ENCODE peak calls at places on chromosomes 1 and 21, in nine cellular contexts. N, M, G, I, Q, K, O, X and J are unnamed samples. For H3K36me3, the result is how much of the 10 kb centered on the place peaks cover.

GRCh38 chr1:156012051-156012817 is 8.5 kb downstream of the SSR2 start:
- ATAC-seq in N (peak), M (no peak), G (no peak), I (no peak), Q (no peak), K (no peak), O (no peak), X (peak), J (no peak)

GRCh38 chr1:57489342-57490036 is 65.6 kb upstream of the DAB1 start:
- ATAC-seq in N (no peak), M (no peak), G (peak), I (no peak), Q (no peak), K (no peak), O (no peak), X (no peak), J (no peak)

GRCh38 chr1:3587133-3587733 is 24.1 kb downstream of the MEGF6 start:
- ATAC-seq in N (no peak), M (no peak), G (peak), I (no peak), Q (no peak), K (no peak), O (no peak), X (no peak), J (no peak)

GRCh38 chr1:29967261-29967660 is 730.9 kb downstream of the PTPRU start:
- ATAC-seq in N (no peak), M (no peak), G (no peak), I (no peak), Q (no peak), K (no peak), O (no peak), X (no peak), J (no peak)

GRCh38 chr1:153683853-153684252 is 5.4 kb downstream of the NPR1 start:
- ATAC-seq in N (no peak), M (no peak), G (peak), I (no peak), Q (no peak), K (no peak), O (no peak), X (no peak), J (peak)

GRCh38 chr1:186325239-186325638 is 49.8 kb downstream of the TPR start:
- ATAC-seq in N (no peak), M (no peak), G (no peak), I (no peak), Q (no peak), K (no peak), O (no peak), X (no peak), J (no peak)

GRCh38 chr1:145701306-145701862 is 5.8 kb downstream of the PDZK1 start:
- ATAC-seq in N (no peak), M (no peak), G (no peak), I (no peak), Q (no peak), K (no peak), O (no peak), X (no peak), J (no peak)

GRCh38 chr1:204450461-204451257 is 39.0 kb upstream of the PPP1R15B start:
- ATAC-seq in N (peak), M (peak), G (peak), I (peak), Q (peak), K (peak), O (peak), X (peak), J (peak)

GRCh38 chr1:23592209-23592905 is 33.1 kb upstream of the ID3 start:
- ATAC-seq in N (no peak), M (no peak), G (no peak), I (no peak), Q (no peak), K (no peak), O (no peak), X (no peak), J (no peak)

GRCh38 chr1:14961661-14962267 is 191.8 kb upstream of the TMEM51 start:
- ATAC-seq in N (no peak), M (no peak), G (no peak), I (no peak), Q (no peak), K (no peak), O (no peak), X (no peak), J (no peak)

GRCh38 chr1:53765656-53766055 is 26.7 kb upstream of the GLIS1 start:
- ATAC-seq in N (no peak), M (peak), G (no peak), I (no peak), Q (no peak), K (peak), O (no peak), X (no peak), J (no peak)

GRCh38 chr1:60825593-60825992 is 256.8 kb upstream of the NFIA start:
- ATAC-seq in N (no peak), M (no peak), G (no peak), I (no peak), Q (peak), K (no peak), O (no peak), X (no peak), J (peak)

GRCh38 chr1:39103321-39104157 is 77.4 kb downstream of the NDUFS5 start:
- ATAC-seq in N (no peak), M (no peak), G (peak), I (no peak), Q (no peak), K (no peak), O (no peak), X (no peak), J (no peak)
- H3K4me3 ChIP-seq in N (no peak), M (no peak), G (peak), I (no peak), Q (no peak), K (no peak), O (no peak), X (no peak), J (no peak)

GRCh38 chr1:109822749-109823542 is 59.2 kb upstream of the EPS8L3 start:
- ATAC-seq in N (no peak), M (no peak), G (no peak), I (no peak), Q (no peak), K (no peak), O (no peak), X (no peak), J (no peak)

GRCh38 chr1:109825774-109826173 is 62.1 kb upstream of the EPS8L3 start:
- ATAC-seq in N (no peak), M (no peak), G (no peak), I (no peak), Q (no peak), K (no peak), O (no peak), X (no peak), J (no peak)

GRCh38 chr1:109823543-109824348 is 60.0 kb upstream of the EPS8L3 start:
- ATAC-seq in N (peak), M (peak), G (peak), I (peak), Q (peak), K (peak), O (peak), X (peak), J (peak)

GRCh38 chr1:109826446-109826845 is 62.7 kb upstream of the EPS8L3 start:
- ATAC-seq in N (no peak), M (no peak), G (no peak), I (no peak), Q (no peak), K (no peak), O (no peak), X (no peak), J (no peak)

DNA sequence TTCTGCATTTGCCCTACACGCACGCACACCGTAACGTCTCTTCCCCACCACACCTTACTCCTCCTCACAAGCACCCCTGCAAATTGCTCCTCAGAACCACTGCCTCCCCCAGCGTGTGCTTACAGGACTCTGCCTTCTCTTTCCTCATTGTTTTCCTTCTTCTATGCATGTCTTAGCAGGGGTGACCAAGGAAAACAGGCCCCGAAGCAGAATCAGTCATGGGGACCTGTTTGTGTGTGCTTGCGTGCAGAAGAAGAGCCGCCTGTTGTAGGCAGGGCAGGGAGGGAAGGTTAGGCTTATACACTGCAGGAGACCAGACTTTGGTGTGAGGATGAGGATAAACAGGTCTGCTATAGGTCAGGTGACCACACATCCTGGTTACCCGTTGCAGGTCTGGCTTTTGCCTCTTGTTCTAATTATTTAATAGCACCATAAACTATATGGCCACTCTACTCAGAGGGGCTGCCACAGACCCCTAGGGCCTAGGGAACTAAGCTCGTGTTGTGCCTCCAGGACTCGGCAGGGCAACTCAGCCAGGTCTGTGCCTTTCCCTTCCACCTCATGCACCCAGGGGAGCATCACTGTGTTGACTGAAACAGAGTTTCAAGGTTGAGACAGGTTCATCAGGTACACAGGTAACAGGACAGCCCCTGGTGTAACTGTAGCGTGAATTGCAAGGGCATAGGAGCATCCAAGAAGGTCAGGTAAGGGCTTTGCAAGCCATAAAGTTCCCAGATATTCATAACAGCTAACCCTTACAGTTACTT is 60.8 kb upstream of the EPS8L3 start:
- ATAC-seq in N (no peak), M (no peak), G (no peak), I (no peak), Q (no peak), K (no peak), O (no peak), X (no peak), J (no peak)
- H3K27ac ChIP-seq in N (no peak), M (no peak), G (peak), I (peak), Q (peak), K (no peak), O (no peak), X (peak), J (no peak)

GRCh38 chr1:52576074-52576473 is 23.2 kb upstream of the TUT4 start:
- ATAC-seq in N (no peak), M (no peak), G (no peak), I (no peak), Q (no peak), K (no peak), O (no peak), X (no peak), J (no peak)
- H3K36me3 ChIP-seq in N (under half), M (under half), G (under half), I (under half), Q (under half), K (under half), O (under half), X (under half), J (under half)

DNA sequence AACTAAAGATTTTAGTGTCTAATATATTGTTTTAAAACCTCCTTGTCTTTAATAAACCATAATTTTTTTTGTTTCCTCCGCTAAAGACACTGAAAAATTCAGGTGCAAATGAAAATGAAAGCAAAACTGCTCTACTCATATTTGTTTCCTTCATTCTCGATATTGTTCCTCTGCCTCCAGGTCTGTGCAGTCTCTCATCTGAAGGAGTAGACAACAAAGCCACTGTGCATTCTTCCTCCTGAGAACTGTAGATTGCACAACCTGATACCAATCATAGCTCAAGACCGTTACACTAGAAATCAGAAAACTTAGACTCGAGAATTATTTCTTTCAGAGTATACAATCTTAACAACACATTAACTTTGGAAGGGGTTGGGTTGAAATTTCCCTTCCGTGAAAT is 373.1 kb upstream of the CXADR start:
- ATAC-seq in N (peak), M (no peak), G (no peak), I (no peak), Q (no peak), K (no peak), O (peak), X (peak), J (peak)
- H3K4me3 ChIP-seq in N (peak), M (peak), G (peak), I (peak), Q (no peak), K (peak), O (no peak), X (peak), J (peak)

DNA sequence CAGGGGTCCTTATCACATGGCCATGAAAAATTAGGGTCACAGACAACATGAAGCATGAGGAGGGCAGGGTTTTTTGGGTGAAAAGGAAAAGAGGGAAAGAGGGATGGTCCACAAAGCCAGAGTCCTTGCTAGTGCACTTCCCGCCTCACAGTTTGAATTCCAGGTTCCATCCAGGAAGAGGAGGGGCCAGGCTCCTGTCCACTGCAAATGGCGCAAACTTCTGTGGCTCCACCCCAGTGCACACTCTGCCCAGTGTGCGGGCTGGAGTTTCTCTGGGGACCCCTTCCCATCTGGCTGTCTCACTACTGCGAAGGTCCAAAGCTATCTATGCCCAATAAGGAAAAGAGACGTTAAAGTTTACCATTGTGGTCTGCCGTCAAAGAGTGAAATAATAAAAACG is 17.8 kb downstream of the AIM2 start:
- ATAC-seq in N (no peak), M (no peak), G (no peak), I (no peak), Q (no peak), K (no peak), O (no peak), X (no peak), J (no peak)
- H3K27ac ChIP-seq in N (no peak), M (no peak), G (no peak), I (no peak), Q (no peak), K (no peak), O (no peak), X (no peak), J (no peak)

DNA sequence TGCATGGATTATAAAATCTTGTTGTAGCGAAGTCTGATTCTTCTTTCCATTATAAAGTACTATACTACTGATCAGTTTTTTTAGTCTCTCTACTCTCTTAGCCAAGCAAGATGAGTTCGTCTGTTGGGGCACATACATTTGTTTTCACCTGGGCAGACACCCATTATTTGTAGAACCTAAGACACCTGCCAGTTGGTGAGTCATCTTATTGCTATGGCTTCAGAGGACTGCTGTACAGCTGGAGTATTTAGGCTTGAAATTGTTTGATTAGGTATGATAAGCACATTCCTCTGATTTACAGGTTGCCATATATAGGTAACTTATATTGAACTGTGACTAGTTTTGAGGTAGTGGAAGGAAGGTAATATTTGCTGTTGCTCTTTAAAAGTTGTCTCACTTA is 17.2 kb downstream of the RBM15 start:
- ATAC-seq in N (peak), M (no peak), G (peak), I (no peak), Q (no peak), K (no peak), O (peak), X (peak), J (no peak)
- H3K36me3 ChIP-seq in N (under half), M (under half), G (under half), I (under half), Q (under half), K (half or more), O (under half), X (under half), J (under half)

GRCh38 chr1:47448462-47449233 is 10.8 kb downstream of the FOXD2 start:
- ATAC-seq in N (no peak), M (no peak), G (no peak), I (no peak), Q (no peak), K (no peak), O (no peak), X (no peak), J (no peak)

GRCh38 chr1:47444578-47445465 is 7.0 kb downstream of the FOXD2 start:
- ATAC-seq in N (peak), M (peak), G (no peak), I (peak), Q (no peak), K (peak), O (peak), X (peak), J (no peak)

GRCh38 chr1:47443530-47444316 is 5.9 kb downstream of the FOXD2 start:
- ATAC-seq in N (no peak), M (no peak), G (no peak), I (no peak), Q (no peak), K (no peak), O (no peak), X (no peak), J (no peak)

GRCh38 chr1:47444317-47444577 is 6.4 kb downstream of the FOXD2 start:
- ATAC-seq in N (no peak), M (no peak), G (no peak), I (no peak), Q (no peak), K (no peak), O (no peak), X (no peak), J (no peak)

GRCh38 chr1:47445823-47446567 is 8.2 kb downstream of the FOXD2 start:
- ATAC-seq in N (no peak), M (no peak), G (no peak), I (no peak), Q (no peak), K (no peak), O (no peak), X (no peak), J (no peak)
- H3K4me3 ChIP-seq in N (no peak), M (no peak), G (no peak), I (no peak), Q (no peak), K (no peak), O (no peak), X (no peak), J (no peak)

DNA sequence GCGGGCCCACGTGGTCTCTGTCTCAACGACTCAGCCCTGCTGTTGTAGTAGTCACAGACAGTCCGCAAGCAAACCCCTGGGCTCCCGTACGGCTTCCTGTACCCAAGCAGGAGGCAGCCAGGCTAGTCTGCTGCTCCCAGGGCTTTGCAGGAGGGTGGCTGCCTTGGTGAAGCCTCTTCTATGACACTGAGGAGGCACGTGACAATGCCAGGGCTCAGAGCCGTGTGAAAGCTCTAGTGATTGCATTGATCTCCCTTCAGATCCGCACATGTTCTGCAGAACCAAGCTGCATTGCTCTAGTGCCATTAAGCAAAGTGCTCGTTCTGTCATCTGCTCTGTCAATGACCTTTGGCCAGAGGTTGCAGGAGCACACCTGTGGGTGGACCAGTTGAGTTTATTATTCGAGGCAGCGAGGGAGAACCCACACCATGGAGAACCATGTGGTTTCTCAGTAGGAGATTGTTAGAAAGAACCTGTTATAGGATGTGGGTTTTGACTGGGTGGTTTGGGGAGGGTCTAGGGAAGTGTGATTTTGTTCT is 18.0 kb downstream of the UMODL1 start:
- ATAC-seq in N (no peak), M (no peak), G (no peak), I (no peak), Q (no peak), K (no peak), O (no peak), X (no peak), J (no peak)
- H3K27ac ChIP-seq in N (no peak), M (no peak), G (no peak), I (no peak), Q (no peak), K (no peak), O (no peak), X (no peak), J (no peak)